ENCODE peak calls at places on chromosomes 11 and 22, in eight cellular contexts. T is RPMI7951, A is ecto neural progenitor cell, Q is H1, U is A172, N is AG04450, F is iPS-NIHi11, B is fibroblast of the conjunctiva. L is an unnamed sample.
A peak's percentile ranks its signal among the peaks of the same experiment; 100 is the strongest.

GRCh38 chr11:105177658-105178057 is 38.1 kb upstream of the CARD18 start:
- DNase-seq in N (peak; percentile 63), T (peak; percentile 59), A (no peak), Q (no peak), U (peak; percentile 11), B (peak; percentile 79), F (no peak), L (peak; percentile 14)

GRCh38 chr11:68460741-68461283 is at the start of gene PPP6R3:
- DNase-seq in U (no peak), N (no peak), A (no peak), B (no peak), F (peak; percentile 74), T (no peak), Q (no peak), L (no peak)

GRCh38 chr11:12069053-12069676 is 41.2 kb upstream of the MICAL2 start:
- DNase-seq in A (no peak), B (no peak), T (no peak), F (no peak), U (no peak), N (no peak), Q (peak; percentile 41), L (no peak)

GRCh38 chr22:31122532-31123291 is at the start of gene INPP5J:
- DNase-seq in N (no peak), B (no peak), U (peak; percentile 28), Q (no peak), A (no peak), F (peak; percentile 88), T (peak; percentile 48), L (no peak)

GRCh38 chr11:128420943-128421342 is 166.4 kb downstream of the ETS1 start:
- DNase-seq in B (no peak), T (peak; percentile 81), Q (no peak), U (peak; percentile 21), F (no peak), N (peak; percentile 91), A (no peak), L (no peak)

GRCh38 chr22:43887391-43887790 is 4.4 kb downstream of the PNPLA5 start:
- DNase-seq in F (no peak), B (no peak), Q (no peak), U (no peak), T (no peak), N (no peak), A (no peak), L (no peak)

GRCh38 chr11:32527191-32527590 is 56.4 kb upstream of the EIF3M start:
- DNase-seq in F (no peak), N (no peak), Q (no peak), B (no peak), T (no peak), A (no peak), U (no peak), L (no peak)

GRCh38 chr11:99535819-99536218 is 515.1 kb downstream of the CNTN5 start:
- DNase-seq in T (no peak), Q (no peak), A (no peak), B (no peak), N (no peak), U (no peak), F (no peak), L (no peak)

GRCh38 chr11:34204396-34205279 is 99.2 kb downstream of the NAT10 start:
- DNase-seq in T (peak; percentile 30), Q (no peak), B (no peak), U (peak; percentile 89), A (no peak), F (no peak), N (no peak), L (no peak)

GRCh38 chr11:40722179-40722795 is 737.2 kb downstream of the LRRC4C start:
- DNase-seq in F (peak; percentile 50), N (no peak), A (peak; percentile 61), U (peak; percentile 2), B (no peak), T (peak; percentile 3), Q (peak; percentile 72), L (no peak)

GRCh38 chr22:39292561-39293074 is 26.8 kb downstream of the RPL3 start:
- DNase-seq in T (peak; percentile 95), Q (no peak), N (peak; percentile 84), A (peak; percentile 81), U (peak; percentile 93), F (peak; percentile 80), B (peak; percentile 80), L (peak; percentile 73)

GRCh38 chr11:9461068-9461759 is 402 bp downstream of the ZNF143 start:
- DNase-seq in F (peak; percentile 83), Q (peak; percentile 82), N (peak; percentile 66), T (peak; percentile 91), A (peak; percentile 88), B (peak; percentile 88), U (peak; percentile 83), L (peak; percentile 62)

GRCh38 chr11:108788565-108789199 is 123.8 kb downstream of the DDX10 start:
- DNase-seq in Q (peak; percentile 52), A (peak; percentile 44), N (no peak), F (peak; percentile 33), B (peak; percentile 23), U (peak; percentile 14), T (peak; percentile 51), L (no peak)

GRCh38 chr11:110196241-110196754 is 100.1 kb downstream of the RDX start:
- DNase-seq in F (no peak), A (no peak), B (peak; percentile 78), Q (no peak), U (peak; percentile 69), N (no peak), T (peak; percentile 92), L (peak; percentile 70)

GRCh38 chr11:10796191-10796590 is 12.5 kb downstream of the EIF4G2 start:
- DNase-seq in N (no peak), U (no peak), B (no peak), F (no peak), Q (no peak), T (no peak), A (no peak), L (no peak)

GRCh38 chr11:69878927-69879733 is 59.9 kb upstream of the FGF3 start:
- DNase-seq in U (no peak), T (no peak), N (no peak), A (peak; percentile 34), B (no peak), F (no peak), Q (no peak), L (no peak)

GRCh38 chr22:28670691-28671261 is 8.9 kb downstream of the TTC28 start:
- DNase-seq in N (no peak), T (peak; percentile 42), B (no peak), Q (no peak), A (no peak), F (no peak), U (no peak), L (no peak)

GRCh38 chr22:43164636-43165035 is 13.3 kb downstream of the TSPO start:
- DNase-seq in N (no peak), A (no peak), Q (no peak), U (no peak), T (no peak), B (no peak), F (no peak), L (no peak)

GRCh38 chr22:30610299-30610698 is 3.3 kb downstream of the TCN2 start:
- DNase-seq in Q (no peak), U (no peak), N (no peak), A (no peak), F (no peak), T (no peak), B (no peak), L (no peak)

GRCh38 chr22:38871360-38872171 is 450 bp downstream of the CBX6 start:
- DNase-seq in Q (peak; percentile 59), F (no peak), T (no peak), B (no peak), U (no peak), N (no peak), A (no peak), L (no peak)

GRCh38 chr22:36741204-36741793 is 34.6 kb downstream of the IFT27 start:
- DNase-seq in N (no peak), T (peak; percentile 37), A (no peak), F (peak; percentile 72), B (no peak), Q (no peak), U (peak; percentile 13), L (no peak)

L was measured in retinal pigment epithelial cell.